ENCODE peak calls at places on chromosomes 12 and 14, in four cellular contexts. One of them, this sample, is unnamed.

GRCh38 chr14:75561013-75561432 is 17.4 kb upstream of the FLVCR2 start:
- DNase-seq in HCT116: peak
- DNase-seq in mammary epithelial cell: peak
- DNase-seq in GM23248: peak
- DNase-seq in this sample: peak

GRCh38 chr12:67237231-67237630 is 31.9 kb upstream of the CAND1 start:
- DNase-seq in HCT116: no peak
- DNase-seq in mammary epithelial cell: peak
- DNase-seq in GM23248: no peak
- DNase-seq in this sample: no peak

GRCh38 chr12:70267550-70267949 is 24.3 kb downstream of the CNOT2 start:
- DNase-seq in HCT116: no peak
- DNase-seq in mammary epithelial cell: no peak
- DNase-seq in GM23248: peak
- DNase-seq in this sample: no peak

GRCh38 chr14:76582447-76582846 is 178.8 kb upstream of the VASH1 start:
- DNase-seq in HCT116: no peak
- DNase-seq in mammary epithelial cell: no peak
- DNase-seq in GM23248: no peak
- DNase-seq in this sample: no peak

GRCh38 chr12:13428538-13429265 is 232.2 kb downstream of the EMP1 start:
- DNase-seq in HCT116: no peak
- DNase-seq in mammary epithelial cell: no peak
- DNase-seq in GM23248: peak
- DNase-seq in this sample: no peak

GRCh38 chr12:132422057-132423043 is 67.6 kb upstream of the FBRSL1 start:
- DNase-seq in HCT116: no peak
- DNase-seq in mammary epithelial cell: no peak
- DNase-seq in GM23248: peak
- DNase-seq in this sample: no peak

GRCh38 chr12:120468271-120468845 is 1.2 kb downstream of the SRSF9 start:
- DNase-seq in HCT116: no peak
- DNase-seq in mammary epithelial cell: peak
- DNase-seq in GM23248: peak
- DNase-seq in this sample: no peak

GRCh38 chr14:31389947-31390346 is 30.4 kb downstream of the HEATR5A start:
- DNase-seq in HCT116: no peak
- DNase-seq in mammary epithelial cell: no peak
- DNase-seq in GM23248: peak
- DNase-seq in this sample: no peak

GRCh38 chr14:69090187-69090789 is 62.6 kb downstream of the DCAF5 start:
- DNase-seq in HCT116: peak
- DNase-seq in mammary epithelial cell: peak
- DNase-seq in GM23248: peak
- DNase-seq in this sample: peak

GRCh38 chr14:36818794-36819384 is 157.2 kb downstream of the PAX9 start:
- DNase-seq in HCT116: no peak
- DNase-seq in mammary epithelial cell: peak
- DNase-seq in GM23248: peak
- DNase-seq in this sample: no peak

GRCh38 chr14:74488788-74489397 is 4.2 kb downstream of the NPC2 start:
- DNase-seq in HCT116: peak
- DNase-seq in mammary epithelial cell: peak
- DNase-seq in GM23248: peak
- DNase-seq in this sample: peak

GRCh38 chr14:86166541-86166940 is 636.6 kb downstream of the FLRT2 start:
- DNase-seq in HCT116: no peak
- DNase-seq in mammary epithelial cell: no peak
- DNase-seq in GM23248: no peak
- DNase-seq in this sample: peak

GRCh38 chr12:124523071-124523470 is 44.3 kb downstream of the NCOR2 start:
- DNase-seq in HCT116: no peak
- DNase-seq in mammary epithelial cell: peak
- DNase-seq in GM23248: peak
- DNase-seq in this sample: no peak

DNA sequence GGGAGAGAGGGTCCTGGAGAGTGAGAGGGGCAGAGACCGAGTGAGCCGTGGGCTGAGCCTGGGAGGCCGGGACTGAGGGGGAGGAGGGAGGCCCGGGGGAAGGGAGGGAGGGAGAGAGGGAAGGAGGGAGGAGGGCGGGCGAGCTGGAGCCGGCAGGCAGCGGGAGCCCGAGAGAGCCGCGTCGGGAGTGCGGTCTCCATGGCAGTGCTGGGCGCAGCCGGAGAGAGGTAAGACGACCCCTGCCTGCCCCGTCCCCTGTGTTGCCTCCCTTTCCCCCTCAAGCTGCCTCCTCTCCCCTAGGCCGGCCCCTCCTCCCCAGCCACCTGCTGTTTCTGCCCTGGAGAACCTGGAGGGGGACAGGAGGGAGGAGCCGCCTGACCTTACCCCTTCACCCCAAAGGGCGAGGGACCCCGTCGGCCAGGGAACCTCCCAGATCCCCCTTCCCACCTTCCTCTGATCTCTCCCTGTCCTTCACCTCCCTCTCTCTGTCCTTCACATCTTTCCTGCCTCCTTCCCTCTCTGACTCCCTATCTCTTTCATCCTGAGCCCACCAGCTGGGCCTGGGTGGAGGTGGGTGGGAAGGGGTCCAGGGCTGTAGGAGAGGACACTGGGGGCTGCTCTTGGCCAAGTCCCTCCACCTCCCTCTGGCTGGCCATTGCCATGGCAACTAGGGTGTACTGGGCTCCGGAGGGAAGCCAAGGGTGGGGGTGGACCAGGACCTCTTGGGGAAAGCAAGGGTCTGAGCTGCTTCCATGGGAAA is at the start of gene GPR162:
- DNase-seq in HCT116: no peak
- DNase-seq in mammary epithelial cell: no peak
- DNase-seq in GM23248: peak
- DNase-seq in this sample: no peak
- TF ChIP-seq EZH2 in HCT116: no peak
- TF ChIP-seq EZH2 in mammary epithelial cell: peak
- TF ChIP-seq EZH2 in GM23248: no peak
- TF ChIP-seq EZH2 in this sample: no peak

DNA sequence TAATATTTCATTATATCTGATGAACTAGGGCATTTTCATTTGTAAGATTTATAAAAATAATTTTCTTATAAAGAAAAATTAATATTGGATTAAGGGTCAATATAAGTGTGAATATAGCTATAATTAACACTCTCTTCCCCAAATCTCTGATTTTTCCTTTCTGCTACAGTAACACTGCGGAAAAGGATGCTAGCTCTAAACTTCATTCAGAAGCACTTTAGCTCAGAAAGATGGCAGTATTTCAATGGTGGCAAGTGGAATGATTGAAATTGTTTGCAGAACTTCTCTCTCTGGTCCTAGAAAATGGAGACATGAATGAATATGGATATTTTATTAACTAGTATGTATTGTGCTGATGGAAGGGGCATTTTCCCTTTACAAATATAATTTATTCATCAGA is 8.4 kb downstream of the NPAS3 start:
- DNase-seq in HCT116: no peak
- DNase-seq in mammary epithelial cell: no peak
- DNase-seq in GM23248: no peak
- DNase-seq in this sample: no peak
- H2AFZ ChIP-seq in HCT116: no peak
- H2AFZ ChIP-seq in mammary epithelial cell: no peak
- H2AFZ ChIP-seq in GM23248: no peak
- H2AFZ ChIP-seq in this sample: no peak

DNA sequence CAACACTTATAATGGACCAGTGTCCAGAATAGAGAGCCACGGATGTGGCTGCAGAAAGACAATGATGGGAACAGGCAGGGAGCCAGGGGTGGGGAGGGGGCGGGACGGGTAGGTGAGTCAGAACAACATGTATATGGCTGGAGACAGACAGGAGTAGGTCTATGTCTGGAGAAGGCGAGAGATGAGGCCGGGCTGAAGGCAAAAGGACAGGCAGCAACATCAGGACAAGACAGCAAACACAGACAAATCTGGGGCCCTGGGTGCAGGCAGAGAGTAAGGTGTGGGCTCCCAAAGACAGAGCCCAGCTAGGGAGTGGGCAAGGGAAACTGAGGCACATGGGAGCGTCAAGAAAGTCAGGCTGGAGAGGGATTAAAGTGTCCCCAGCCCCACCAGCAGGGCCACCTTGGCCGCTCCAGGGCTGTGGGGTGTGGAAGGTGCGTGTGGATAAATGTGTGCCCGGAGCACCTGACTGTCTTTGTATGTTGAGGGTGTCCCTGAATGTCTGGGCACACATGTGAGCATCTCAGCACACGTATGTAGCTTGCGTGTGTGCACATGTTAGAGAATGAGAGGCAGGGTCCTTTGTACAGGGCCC is 44.1 kb downstream of the FAM222A start:
- DNase-seq in HCT116: no peak
- DNase-seq in mammary epithelial cell: no peak
- DNase-seq in GM23248: no peak
- DNase-seq in this sample: no peak
- TF ChIP-seq EZH2 in HCT116: no peak
- TF ChIP-seq EZH2 in mammary epithelial cell: no peak
- TF ChIP-seq EZH2 in GM23248: no peak
- TF ChIP-seq EZH2 in this sample: no peak

GRCh38 chr14:30017370-30017993 is 89.8 kb upstream of the PRKD1 start:
- DNase-seq in HCT116: no peak
- DNase-seq in mammary epithelial cell: no peak
- DNase-seq in GM23248: no peak
- DNase-seq in this sample: no peak
- H2AFZ ChIP-seq in HCT116: no peak
- H2AFZ ChIP-seq in mammary epithelial cell: no peak
- H2AFZ ChIP-seq in GM23248: no peak
- H2AFZ ChIP-seq in this sample: no peak

DNA sequence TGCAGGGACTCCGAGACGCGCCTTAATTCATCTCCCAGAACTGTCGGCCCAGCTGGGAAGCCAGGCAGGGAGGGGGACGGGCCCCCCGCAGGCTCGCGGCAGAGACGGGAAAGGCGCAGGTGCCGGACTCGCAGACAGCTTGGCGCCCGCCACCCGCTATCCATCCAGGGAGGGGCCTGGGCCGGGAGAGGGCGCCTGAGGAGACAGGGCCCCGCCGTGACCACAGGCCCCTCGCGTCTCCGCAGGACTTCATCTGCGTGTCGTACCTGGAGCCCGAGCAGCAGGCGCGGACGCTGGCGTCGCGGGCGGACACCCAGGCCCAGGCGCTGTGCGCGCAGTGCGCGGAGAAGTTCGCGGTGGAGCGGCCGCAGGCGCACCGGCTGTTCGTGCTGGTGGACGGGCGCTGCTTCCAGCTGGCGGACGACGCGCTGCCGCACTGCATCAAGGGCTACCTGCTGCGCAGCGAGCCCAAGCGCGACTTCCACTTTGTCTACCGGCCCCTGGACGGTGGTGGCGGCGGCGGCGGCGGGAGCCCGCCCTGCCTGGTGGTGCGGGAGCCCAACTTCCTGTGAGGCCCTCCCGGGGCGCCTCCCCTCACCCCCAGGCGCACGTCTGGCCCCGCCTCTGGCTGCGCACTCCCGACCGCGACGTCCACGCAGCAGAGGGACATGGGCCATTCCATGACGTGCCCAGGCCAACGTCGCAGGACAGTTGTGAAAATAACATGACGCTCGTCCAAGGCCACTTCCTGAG is 60.6 kb downstream of the LGMN start:
- DNase-seq in HCT116: no peak
- DNase-seq in mammary epithelial cell: no peak
- DNase-seq in GM23248: no peak
- DNase-seq in this sample: no peak
- TF ChIP-seq EZH2 in HCT116: no peak
- TF ChIP-seq EZH2 in mammary epithelial cell: no peak
- TF ChIP-seq EZH2 in GM23248: no peak
- TF ChIP-seq EZH2 in this sample: no peak

DNA sequence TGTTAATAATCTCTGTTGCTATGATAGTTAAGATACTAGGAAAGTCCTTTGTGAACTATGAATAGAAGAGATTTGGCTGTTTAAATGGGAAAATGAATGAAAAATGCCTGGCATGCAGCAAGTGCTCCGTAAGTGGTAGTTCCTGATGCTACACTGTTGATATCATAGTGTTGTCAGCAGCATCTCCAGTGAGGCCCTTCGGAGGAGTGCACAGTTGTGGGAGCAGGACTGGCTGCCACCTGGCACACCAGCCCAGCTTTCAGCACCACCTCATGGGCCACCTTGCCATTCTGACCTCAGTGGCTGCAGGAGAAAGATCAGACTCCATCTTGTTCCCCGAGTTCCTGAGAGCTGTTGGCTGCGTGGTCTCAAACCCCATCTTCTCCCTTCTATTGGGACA is 80.7 kb downstream of the SLC4A8 start:
- DNase-seq in HCT116: no peak
- DNase-seq in mammary epithelial cell: no peak
- DNase-seq in GM23248: no peak
- DNase-seq in this sample: no peak
- H2AFZ ChIP-seq in HCT116: no peak
- H2AFZ ChIP-seq in mammary epithelial cell: no peak
- H2AFZ ChIP-seq in GM23248: no peak
- H2AFZ ChIP-seq in this sample: no peak

GRCh38 chr12:102962532-102962931 is 5.1 kb downstream of the ASCL1 start:
- DNase-seq in HCT116: no peak
- DNase-seq in mammary epithelial cell: no peak
- DNase-seq in GM23248: no peak
- DNase-seq in this sample: no peak

GRCh38 chr12:102962986-102963385 is 5.5 kb downstream of the ASCL1 start:
- DNase-seq in HCT116: no peak
- DNase-seq in mammary epithelial cell: no peak
- DNase-seq in GM23248: no peak
- DNase-seq in this sample: no peak

GRCh38 chr12:102961488-102961801 is 4.0 kb downstream of the ASCL1 start:
- DNase-seq in HCT116: no peak
- DNase-seq in mammary epithelial cell: no peak
- DNase-seq in GM23248: no peak
- DNase-seq in this sample: no peak

GRCh38 chr12:102959391-102959790 is 1.9 kb downstream of the ASCL1 start:
- DNase-seq in HCT116: no peak
- DNase-seq in mammary epithelial cell: no peak
- DNase-seq in GM23248: no peak
- DNase-seq in this sample: no peak

GRCh38 chr12:102960766-102961487 is 3.5 kb downstream of the ASCL1 start:
- DNase-seq in HCT116: no peak
- DNase-seq in mammary epithelial cell: no peak
- DNase-seq in GM23248: no peak
- DNase-seq in this sample: no peak
- TF ChIP-seq EZH2 in HCT116: no peak
- TF ChIP-seq EZH2 in mammary epithelial cell: no peak
- TF ChIP-seq EZH2 in GM23248: no peak
- TF ChIP-seq EZH2 in this sample: no peak